ENCODE peak calls at places on chromosomes 3 and 15, in nine cellular contexts. C, Y, H, P, W, F, N, X and O are unnamed samples.

GRCh38 chr3:149494759-149495580 is 20.5 kb downstream of the TM4SF4 start:
- DNase-seq in C (no peak), Y (peak), H (no peak), P (no peak), W (no peak), F (no peak), N (no peak), X (no peak), O (no peak)

GRCh38 chr3:82044918-82045715 is 283.7 kb upstream of the GBE1 start:
- DNase-seq in C (no peak), Y (no peak), H (peak), P (no peak), W (no peak), F (no peak), N (peak), X (no peak), O (peak)

GRCh38 chr3:158127250-158128219 is 17.6 kb downstream of the RSRC1 start:
- DNase-seq in C (no peak), Y (peak), H (no peak), P (no peak), W (no peak), F (no peak), N (peak), X (peak), O (no peak)

GRCh38 chr15:70236306-70237103 is 138.8 kb upstream of the TLE3 start:
- DNase-seq in C (no peak), Y (peak), H (no peak), P (no peak), W (no peak), F (no peak), N (no peak), X (no peak), O (no peak)

GRCh38 chr3:153601422-153601853 is 439.4 kb downstream of the RAP2B start:
- DNase-seq in C (no peak), Y (peak), H (peak), P (no peak), W (no peak), F (no peak), N (no peak), X (no peak), O (no peak)

GRCh38 chr3:61894988-61895935 is 333.9 kb downstream of the PTPRG start:
- DNase-seq in C (peak), Y (peak), H (no peak), P (peak), W (no peak), F (peak), N (peak), X (peak), O (no peak)

GRCh38 chr3:43043793-43044192 is 62.1 kb downstream of the POMGNT2 start:
- DNase-seq in C (no peak), Y (no peak), H (no peak), P (no peak), W (no peak), F (no peak), N (no peak), X (no peak), O (no peak)

GRCh38 chr3:134928819-134929218 is 133.8 kb downstream of the EPHB1 start:
- DNase-seq in C (no peak), Y (no peak), H (no peak), P (no peak), W (no peak), F (no peak), N (no peak), X (no peak), O (no peak)

GRCh38 chr3:170353485-170353884 is 4.0 kb upstream of the SKIL start:
- DNase-seq in C (no peak), Y (no peak), H (no peak), P (no peak), W (no peak), F (no peak), N (no peak), X (no peak), O (no peak)

GRCh38 chr15:36951747-36952247 is 148.6 kb downstream of the MEIS2 start:
- DNase-seq in C (no peak), Y (peak), H (peak), P (no peak), W (no peak), F (no peak), N (peak), X (no peak), O (peak)

GRCh38 chr3:194910414-194910979 is 224.8 kb downstream of the FAM43A start:
- DNase-seq in C (no peak), Y (no peak), H (no peak), P (no peak), W (no peak), F (no peak), N (no peak), X (no peak), O (no peak)

GRCh38 chr3:43648957-43649356 is 27.1 kb upstream of the ANO10 start:
- DNase-seq in C (no peak), Y (no peak), H (no peak), P (no peak), W (no peak), F (no peak), N (no peak), X (no peak), O (no peak)

GRCh38 chr15:50880651-50881114 is 27.8 kb upstream of the AP4E1 start:
- DNase-seq in C (no peak), Y (peak), H (no peak), P (no peak), W (no peak), F (no peak), N (no peak), X (peak), O (no peak)

GRCh38 chr15:89839424-89839823 is 24.8 kb upstream of the ANPEP start:
- DNase-seq in C (no peak), Y (no peak), H (no peak), P (no peak), W (no peak), F (no peak), N (no peak), X (no peak), O (no peak)